ENCODE peak calls at places on chromosomes 11 and 22, in seven cellular contexts. T is heart left ventricle, P is Panc1, L is cardiac fibroblast, J is HFFc6, Z is omental fat pad, H is uterus. G is an unnamed sample.

GRCh38 chr22:35690001-35690400 is 27.7 kb upstream of the APOL5 start:
- DNase-seq in H (no peak), P (no peak), L (no peak), J (no peak), T (no peak), Z (no peak), G (no peak)

GRCh38 chr11:77467993-77468392 is 5.9 kb downstream of the PAK1 start:
- DNase-seq in P (no peak), Z (no peak), J (no peak), H (no peak), L (peak), T (no peak), G (no peak)

GRCh38 chr22:27435839-27436581 is 365.5 kb downstream of the MN1 start:
- DNase-seq in T (peak), H (peak), L (peak), P (no peak), J (no peak), Z (no peak), G (no peak)

GRCh38 chr11:24093410-24093809 is 403.4 kb upstream of the LUZP2 start:
- DNase-seq in P (no peak), L (no peak), T (no peak), H (no peak), Z (no peak), J (no peak), G (no peak)

GRCh38 chr22:45502215-45503070 is at the start of gene FBLN1:
- DNase-seq in Z (no peak), T (peak), L (no peak), J (no peak), P (no peak), H (peak), G (no peak)

GRCh38 chr11:59114344-59114743 is 7.3 kb downstream of the FAM111B start:
- DNase-seq in Z (no peak), H (no peak), T (no peak), J (no peak), P (no peak), L (no peak), G (no peak)

GRCh38 chr22:17213976-17214375 is 5.3 kb downstream of the ADA2 start:
- DNase-seq in J (no peak), H (peak), L (peak), Z (no peak), P (no peak), T (peak), G (no peak)

GRCh38 chr11:47443028-47443700 is 5.8 kb downstream of the RAPSN start:
- DNase-seq in H (no peak), J (no peak), Z (no peak), T (no peak), L (no peak), P (no peak), G (no peak)

DNA sequence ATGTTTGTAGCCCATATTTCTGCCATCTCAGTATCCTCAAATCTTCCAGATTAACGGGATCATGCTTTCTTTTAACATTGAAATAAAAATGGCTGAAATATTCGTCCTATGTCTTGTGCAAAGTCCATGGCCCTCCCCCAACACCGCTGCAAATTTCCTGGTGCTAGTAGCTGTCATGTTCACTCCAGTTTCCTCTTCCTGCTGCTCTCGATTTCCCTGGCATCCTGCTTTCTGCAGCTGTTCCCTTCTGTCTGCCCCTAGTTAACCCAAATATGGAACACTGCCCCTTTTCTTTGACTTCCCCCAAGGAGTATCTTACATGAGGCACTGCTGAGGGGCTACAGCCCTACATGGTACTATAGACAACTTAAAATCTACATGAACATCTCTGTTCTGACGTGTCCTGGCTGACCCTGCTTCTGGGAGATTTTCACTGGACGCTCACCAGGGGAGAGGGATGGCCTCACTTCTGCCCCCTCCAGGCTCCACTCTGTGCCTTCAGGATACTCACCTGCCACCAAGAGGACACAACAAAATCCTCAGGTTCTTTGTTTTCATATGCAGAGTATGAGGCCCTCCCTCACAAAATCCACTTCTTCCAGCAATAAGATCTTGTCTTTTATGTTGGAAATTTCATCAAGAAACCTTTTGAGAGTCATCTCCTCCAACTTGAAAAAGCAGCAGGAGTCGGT is 29.4 kb upstream of the SCUBE2 start:
- DNase-seq in Z (no peak), T (no peak), P (no peak), L (no peak), H (no peak), J (no peak), G (no peak)
- TF ChIP-seq CTCF in Z (no peak), T (peak), P (peak), L (peak), H (no peak), J (peak), G (no peak)

GRCh38 chr22:20185750-20186149 is 34.9 kb upstream of the CCDC188 start:
- DNase-seq in H (no peak), Z (no peak), L (no peak), P (no peak), T (no peak), J (no peak), G (no peak)

GRCh38 chr22:20187777-20188566 is 37.1 kb upstream of the CCDC188 start:
- DNase-seq in Z (no peak), J (no peak), L (no peak), T (no peak), H (no peak), P (no peak), G (no peak)

GRCh38 chr22:20184501-20185145 is 33.8 kb upstream of the CCDC188 start:
- DNase-seq in H (no peak), L (no peak), T (no peak), Z (no peak), P (no peak), J (no peak), G (no peak)

GRCh38 chr22:20186871-20187546 is 36.2 kb upstream of the CCDC188 start:
- DNase-seq in Z (no peak), J (no peak), T (no peak), P (no peak), H (no peak), L (no peak), G (no peak)

GRCh38 chr22:20186183-20186870 is 35.5 kb upstream of the CCDC188 start:
- DNase-seq in L (peak), P (no peak), T (no peak), H (no peak), J (no peak), Z (no peak), G (no peak)
- TF ChIP-seq CTCF in L (no peak), P (no peak), T (no peak), H (no peak), J (peak), Z (no peak), G (no peak)

GRCh38 chr22:41579297-41579996 is 10.2 kb downstream of the PMM1 start:
- DNase-seq in L (no peak), T (no peak), P (no peak), H (no peak), Z (no peak), J (no peak), G (no peak)

GRCh38 chr22:41578818-41579217 is 10.8 kb downstream of the PMM1 start:
- DNase-seq in T (no peak), L (no peak), J (no peak), P (no peak), H (no peak), Z (no peak), G (no peak)

GRCh38 chr22:41579997-41580355 is 9.7 kb downstream of the PMM1 start:
- DNase-seq in H (no peak), T (no peak), P (no peak), L (no peak), Z (no peak), J (no peak), G (no peak)

GRCh38 chr22:41576877-41577276 is 12.8 kb downstream of the PMM1 start:
- DNase-seq in J (peak), Z (no peak), H (peak), P (no peak), T (peak), L (peak), G (no peak)

GRCh38 chr22:41578114-41578513 is 11.5 kb downstream of the PMM1 start:
- DNase-seq in Z (no peak), T (no peak), H (no peak), P (no peak), J (no peak), L (no peak), G (no peak)
- TF ChIP-seq CTCF in Z (no peak), T (no peak), H (no peak), P (no peak), J (no peak), L (no peak), G (no peak)

GRCh38 chr11:12045914-12046635 is 37.6 kb upstream of the DKK3 start:
- DNase-seq in T (no peak), P (no peak), L (peak), J (peak), H (no peak), Z (no peak), G (no peak)

GRCh38 chr11:12044799-12045198 is 36.4 kb upstream of the DKK3 start:
- DNase-seq in P (no peak), T (no peak), H (no peak), J (no peak), L (no peak), Z (no peak), G (no peak)

GRCh38 chr11:12043221-12043620 is 34.8 kb upstream of the DKK3 start:
- DNase-seq in L (no peak), T (no peak), J (no peak), Z (no peak), P (no peak), H (no peak), G (no peak)

GRCh38 chr11:12042215-12042676 is 33.8 kb upstream of the DKK3 start:
- DNase-seq in L (peak), P (no peak), Z (no peak), J (peak), H (no peak), T (no peak), G (no peak)

DNA sequence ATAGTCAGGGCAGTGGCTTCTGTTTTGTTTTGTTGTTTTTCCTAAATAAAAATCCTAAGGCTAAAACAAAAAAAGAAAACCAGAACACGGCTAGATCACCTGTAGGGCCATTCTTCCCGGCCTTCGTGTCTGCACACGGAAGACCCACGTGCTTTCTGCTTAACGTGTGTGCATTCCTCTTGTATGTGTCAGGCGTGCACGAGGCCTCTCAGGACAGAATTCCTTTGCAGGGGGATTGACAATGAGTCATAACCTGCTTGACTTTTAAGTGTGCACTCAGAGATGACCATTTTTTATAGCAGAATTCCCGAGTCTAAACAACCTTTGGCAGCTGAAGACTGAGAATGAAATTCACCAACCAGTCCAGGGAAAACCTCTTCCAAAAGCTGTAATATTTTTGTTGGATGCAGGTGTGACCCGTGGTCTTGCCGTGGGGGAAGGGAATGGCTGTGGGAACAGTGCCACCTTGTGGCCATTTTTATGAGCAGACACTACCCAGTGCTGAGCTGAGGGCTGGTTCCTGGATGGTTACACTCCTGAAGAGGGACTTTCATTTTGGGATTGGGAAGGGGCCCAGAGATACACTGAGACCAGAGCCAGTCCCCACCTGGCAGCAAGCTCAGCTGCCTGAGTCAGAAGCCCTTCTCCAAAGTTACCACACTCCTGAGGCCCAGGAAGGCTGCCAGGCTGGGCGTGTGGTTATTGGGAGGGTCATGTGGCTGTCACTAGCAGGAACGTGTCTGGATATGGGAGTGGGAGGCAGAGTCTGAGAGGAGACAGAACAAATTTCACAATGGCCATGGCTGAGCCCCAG is 35.7 kb upstream of the DKK3 start:
- DNase-seq in H (peak), L (peak), Z (peak), T (peak), J (peak), P (peak), G (no peak)
- TF ChIP-seq CTCF in H (peak), L (peak), Z (peak), T (peak), J (peak), P (peak), G (peak)

GRCh38 chr22:32103648-32104326 is 55.3 kb downstream of the C22orf42 start:
- DNase-seq in J (peak), T (no peak), Z (no peak), H (no peak), P (no peak), L (peak), G (no peak)
- TF ChIP-seq CTCF in J (peak), T (peak), Z (no peak), H (no peak), P (peak), L (peak), G (no peak)

GRCh38 chr11:60482361-60482760 is 10.2 kb upstream of the MS4A12 start:
- DNase-seq in P (no peak), Z (no peak), T (no peak), J (no peak), H (no peak), L (no peak), G (no peak)

GRCh38 chr11:60485987-60486386 is 6.6 kb upstream of the MS4A12 start:
- DNase-seq in L (peak), T (no peak), P (peak), J (no peak), H (no peak), Z (no peak), G (no peak)
- TF ChIP-seq CTCF in L (no peak), T (peak), P (peak), J (peak), H (no peak), Z (no peak), G (peak)

GRCh38 chr22:20999350-21000214 is 2.3 kb downstream of the THAP7 start:
- DNase-seq in T (peak), L (no peak), P (no peak), H (no peak), J (no peak), Z (no peak), G (no peak)
- TF ChIP-seq CTCF in T (no peak), L (no peak), P (no peak), H (no peak), J (no peak), Z (no peak), G (no peak)

GRCh38 chr11:111978028-111978771 is 41.1 kb downstream of the DIXDC1 start:
- DNase-seq in P (no peak), Z (no peak), L (peak), H (peak), J (peak), T (peak), G (no peak)
- TF ChIP-seq CTCF in P (no peak), Z (no peak), L (peak), H (no peak), J (peak), T (peak), G (no peak)

DNA sequence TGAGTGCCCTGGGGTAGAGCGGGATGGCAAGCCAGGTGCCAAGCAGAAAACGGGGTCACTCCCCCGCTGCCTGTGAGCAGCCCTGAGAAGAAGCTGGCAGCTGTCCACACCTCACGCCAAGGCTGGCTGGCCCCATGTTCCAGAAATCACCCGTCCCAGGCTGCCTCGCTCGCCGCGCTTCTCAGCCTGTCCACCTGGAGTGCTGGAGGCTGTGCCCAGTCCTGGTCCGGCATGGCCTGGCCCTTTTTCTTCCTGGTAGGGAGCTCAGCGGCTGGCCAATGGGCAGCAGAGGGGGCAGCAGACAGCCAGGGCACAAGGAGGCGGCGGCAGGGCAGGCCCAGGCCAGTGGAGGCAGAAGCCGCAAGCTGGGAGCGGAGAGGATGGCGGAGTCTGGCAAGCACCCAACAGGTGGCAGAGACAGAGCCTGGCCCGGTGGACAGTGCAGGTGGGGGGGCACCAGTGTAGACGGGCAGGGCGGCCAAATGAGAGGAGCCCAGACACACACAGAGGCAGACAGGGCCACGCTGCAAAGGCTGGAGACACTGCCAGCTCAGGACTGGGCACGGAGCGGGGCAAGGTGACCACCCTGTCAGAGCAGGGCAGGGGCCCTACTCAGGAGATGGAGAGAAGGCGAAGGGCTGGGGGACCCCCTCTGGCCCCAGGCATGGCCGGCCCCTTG is 37.2 kb upstream of the TH start:
- DNase-seq in H (peak), Z (no peak), L (no peak), T (peak), P (no peak), J (no peak), G (no peak)
- TF ChIP-seq CTCF in H (no peak), Z (no peak), L (no peak), T (no peak), P (no peak), J (peak), G (no peak)

G was measured in esophagus squamous epithelium.